ENCODE peak calls at places on chromosomes 2 and 18, in four cellular contexts. N, Y, I and J are unnamed samples.
A peak's percentile ranks its signal among the peaks of the same experiment; 100 is the strongest.

GRCh38 chr2:73987109-73987947 is 2.6 kb downstream of the TET3 start:
- DNase-seq in Y (peak; percentile 66), N (no peak), I (peak; percentile 45), J (no peak)

GRCh38 chr2:96927420-96928171 is 57.7 kb upstream of the SEMA4C start:
- DNase-seq in I (peak; percentile 5), Y (no peak), N (no peak), J (no peak)

GRCh38 chr2:148000095-148000494 is 20.4 kb downstream of the ORC4 start:
- DNase-seq in N (no peak), I (no peak), Y (no peak), J (no peak)

GRCh38 chr18:21747764-21748693 is 7.4 kb downstream of the MIB1 start:
- DNase-seq in I (no peak), N (no peak), Y (no peak), J (no peak)

GRCh38 chr2:238789317-238789806 is 58.5 kb upstream of the TWIST2 start:
- DNase-seq in Y (no peak), I (no peak), N (no peak), J (no peak)

GRCh38 chr18:74183110-74183509 is 34.8 kb downstream of the TIMM21 start:
- DNase-seq in Y (no peak), I (no peak), N (no peak), J (no peak)

GRCh38 chr2:211423018-211423417 is 866.6 kb downstream of the CPS1 start:
- DNase-seq in Y (no peak), I (no peak), N (peak; percentile 18), J (no peak)

GRCh38 chr2:59726226-59726800 is 827.1 kb downstream of the BCL11A start:
- DNase-seq in I (no peak), N (no peak), Y (no peak), J (no peak)

GRCh38 chr2:191178806-191179514 is 28.2 kb upstream of the STAT4 start:
- DNase-seq in N (no peak), I (no peak), Y (peak; percentile 90), J (no peak)

GRCh38 chr2:172927381-172928357 is 148.0 kb upstream of the MAP3K20 start:
- DNase-seq in Y (peak; percentile 92), N (no peak), I (peak; percentile 90), J (no peak)

GRCh38 chr2:224545884-224546644 is 39.1 kb downstream of the CUL3 start:
- DNase-seq in I (peak; percentile 56), Y (peak; percentile 76), N (no peak), J (peak; percentile 23)

GRCh38 chr2:120042359-120042758 is 29.5 kb downstream of the EPB41L5 start:
- DNase-seq in N (no peak), I (no peak), Y (no peak), J (no peak)

GRCh38 chr2:160019374-160020098 is 42.9 kb downstream of the PLA2R1 start:
- DNase-seq in Y (no peak), N (no peak), I (no peak), J (no peak)

GRCh38 chr2:160022162-160022561 is 40.3 kb downstream of the PLA2R1 start:
- DNase-seq in Y (peak; percentile 10), N (peak; percentile 19), I (no peak), J (no peak)
- TF ChIP-seq CTCF in Y (no peak), N (peak; percentile 81), I (peak; percentile 16), J (peak; percentile 20)

GRCh38 chr2:9358846-9359245 is 64.5 kb downstream of the ITGB1BP1 start:
- DNase-seq in Y (no peak), N (no peak), I (no peak), J (no peak)

GRCh38 chr2:9356336-9356735 is 67.0 kb downstream of the ITGB1BP1 start:
- DNase-seq in I (no peak), Y (no peak), N (no peak), J (no peak)

GRCh38 chr2:9359463-9359862 is 63.9 kb downstream of the ITGB1BP1 start:
- DNase-seq in I (no peak), N (no peak), Y (no peak), J (no peak)

GRCh38 chr2:9355270-9355669 is 68.1 kb downstream of the ITGB1BP1 start:
- DNase-seq in N (no peak), I (no peak), Y (no peak), J (no peak)

GRCh38 chr2:9354318-9354717 is 69.0 kb downstream of the ITGB1BP1 start:
- DNase-seq in Y (no peak), I (no peak), N (no peak), J (no peak)
- H3K9me3 ChIP-seq in Y (no peaks in the 10 kb centered on the region), I (no peaks in the 10 kb centered on the region), N (no peaks in the 10 kb centered on the region), J (no peaks in the 10 kb centered on the region)

DNA sequence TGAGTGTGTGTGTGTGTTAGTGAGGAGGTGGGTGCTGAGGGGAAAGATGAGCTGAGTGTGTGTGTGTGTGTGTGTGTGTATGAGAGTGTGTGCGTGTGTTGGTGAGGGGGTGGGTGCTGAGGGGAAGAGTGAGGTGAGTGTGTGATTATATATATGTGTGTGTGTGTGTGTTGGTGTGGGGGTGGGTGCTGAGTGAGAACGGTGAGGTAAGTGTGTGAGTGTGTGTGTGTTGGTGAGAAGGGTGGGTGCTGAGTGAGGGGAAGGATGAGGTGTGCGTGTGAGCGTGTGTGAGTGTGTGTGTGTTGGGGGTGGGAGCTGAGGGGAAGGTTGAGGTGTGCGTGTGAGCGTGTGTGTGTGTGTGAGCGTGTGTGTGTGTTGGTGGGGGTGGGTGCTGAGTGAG is 322.0 kb upstream of the NT5C1B start:
- DNase-seq in Y (no peak), I (no peak), N (no peak), J (no peak)
- H3K4me3 ChIP-seq in Y (no peak overlapping the region), I (no peak overlapping the region), N (no peak overlapping the region), J (no peak overlapping the region)

GRCh38 chr2:12326449-12327190 is 390.1 kb upstream of the TRIB2 start:
- DNase-seq in Y (no peak), N (peak; percentile 27), I (no peak), J (no peak)
- TF ChIP-seq CTCF in Y (no peak), N (peak; percentile 51), I (no peak), J (no peak)

GRCh38 chr2:278312-278932 is 9.5 kb downstream of the ALKAL2 start:
- DNase-seq in Y (no peak), N (no peak), I (no peak), J (no peak)
- H3K9me3 ChIP-seq in Y (no peaks in the 10 kb centered on the region), N (no peaks in the 10 kb centered on the region), I (no peaks in the 10 kb centered on the region), J (no peaks in the 10 kb centered on the region)

DNA sequence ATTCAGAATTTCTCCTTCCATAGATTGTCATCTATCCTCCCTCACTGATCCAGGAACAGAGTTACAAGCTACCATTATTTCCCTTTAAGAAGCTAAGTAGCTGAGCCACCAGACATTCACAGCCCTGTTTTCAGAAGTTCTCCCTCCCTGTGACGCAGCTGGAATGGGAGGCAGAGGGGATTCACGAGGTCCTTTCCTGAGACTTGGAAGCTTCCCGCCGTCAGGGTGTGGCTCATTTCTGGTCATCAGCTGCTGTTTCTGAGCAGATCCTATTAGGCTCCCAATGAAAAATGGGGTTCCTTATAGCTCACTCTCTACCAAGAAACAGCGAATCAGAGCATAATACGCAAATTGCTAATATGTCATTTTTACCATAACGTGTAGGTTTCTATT is 559.4 kb upstream of the ID2 start:
- DNase-seq in N (no peak), I (no peak), Y (no peak), J (no peak)
- H3K4me3 ChIP-seq in N (no peak overlapping the region), I (no peak overlapping the region), Y (no peak overlapping the region), J (no peak overlapping the region)